ENCODE peak calls at places on chromosomes 12 and 14, in five cellular contexts. Y is stimulated activated CD8-positive, alpha-beta memory T cell treated with anti-CD3 and anti-CD28 coated beads, Interleukin-12 subunit alpha, Interleukin-12 subunit beta, amount 100 ng/mL, for 4 hours; R is dorsolateral prefrontal cortex; W is HCT116; L is MM.1S. K is an unnamed sample.

GRCh38 chr12:4178424-4179184 is 95.0 kb upstream of the CCND2 start:
- DNase-seq in Y (no peak), R (no peak), L (no peak), W (no peak), K (no peak)

GRCh38 chr12:93092559-93092945 is 163.5 kb upstream of the EEA1 start:
- DNase-seq in R (no peak), Y (no peak), L (no peak), W (no peak), K (no peak)

GRCh38 chr12:4910502-4911315 is 1.0 kb downstream of the KCNA1 start:
- DNase-seq in Y (no peak), R (peak), L (peak), W (no peak), K (no peak)

GRCh38 chr14:94341654-94342333 is 18.7 kb upstream of the SERPINA6 start:
- DNase-seq in R (no peak), W (no peak), Y (no peak), L (no peak), K (no peak)

GRCh38 chr12:55681142-55682077 is 26.3 kb downstream of the ITGA7 start:
- DNase-seq in L (no peak), W (peak), Y (no peak), R (no peak), K (peak)

GRCh38 chr12:59650594-59651229 is 54.9 kb downstream of the SLC16A7 start:
- DNase-seq in L (no peak), R (peak), W (no peak), Y (no peak), K (no peak)

GRCh38 chr12:62299617-62300016 is 39.4 kb downstream of the USP15 start:
- DNase-seq in W (no peak), Y (no peak), R (no peak), L (no peak), K (no peak)

GRCh38 chr14:105257464-105257863 is 9.1 kb downstream of the BTBD6 start:
- DNase-seq in Y (no peak), L (no peak), W (no peak), R (no peak), K (no peak)

GRCh38 chr12:109228664-109229063 is 80.4 kb downstream of the FOXN4 start:
- DNase-seq in L (no peak), W (no peak), R (no peak), Y (no peak), K (no peak)

GRCh38 chr12:12976366-12976765 is 23.7 kb downstream of the HEBP1 start:
- DNase-seq in L (no peak), R (no peak), W (no peak), Y (no peak), K (no peak)

GRCh38 chr14:77023001-77023996 is 5.2 kb downstream of the IRF2BPL start:
- DNase-seq in L (no peak), Y (no peak), R (peak), W (no peak), K (peak)

GRCh38 chr14:68791078-68791983 is 1.5 kb downstream of the ZFP36L1 start:
- DNase-seq in R (no peak), Y (no peak), W (no peak), L (no peak), K (no peak)

GRCh38 chr12:111444706-111445310 is 39.1 kb downstream of the SH2B3 start:
- DNase-seq in W (no peak), Y (peak), R (no peak), L (peak), K (no peak)

GRCh38 chr12:75820848-75821578 is 210.6 kb downstream of the PHLDA1 start:
- DNase-seq in Y (no peak), R (no peak), W (no peak), L (no peak), K (no peak)

GRCh38 chr12:81010641-81011040 is 67.2 kb upstream of the ACSS3 start:
- DNase-seq in W (no peak), R (no peak), Y (no peak), L (no peak), K (no peak)

K was measured in PC-9.